ENCODE peak calls at places on chromosome 2, in seven cellular contexts. One of them, this sample, is unnamed.

GRCh38 chr2:15189236-15189635 is 371.9 kb downstream of the NBAS start:
- DNase-seq in fibroblast of the conjunctiva: no peak
- DNase-seq in KG1: no peak
- DNase-seq in posterior vena cava: no peak
- DNase-seq in left lobe of liver: no peak
- DNase-seq in naive B cell: no peak
- DNase-seq in iris pigment epithelial cell: no peak
- DNase-seq in this sample: no peak

GRCh38 chr2:61220768-61221167 is 58.8 kb downstream of the C2orf74 start:
- DNase-seq in fibroblast of the conjunctiva: no peak
- DNase-seq in KG1: no peak
- DNase-seq in posterior vena cava: no peak
- DNase-seq in left lobe of liver: no peak
- DNase-seq in naive B cell: no peak
- DNase-seq in iris pigment epithelial cell: peak
- DNase-seq in this sample: no peak

GRCh38 chr2:241804326-241805276 is 4.4 kb upstream of the NEU4 start:
- DNase-seq in fibroblast of the conjunctiva: no peak
- DNase-seq in KG1: no peak
- DNase-seq in posterior vena cava: peak
- DNase-seq in left lobe of liver: no peak
- DNase-seq in naive B cell: peak
- DNase-seq in iris pigment epithelial cell: peak
- DNase-seq in this sample: no peak

GRCh38 chr2:199975297-199975895 is 20.0 kb downstream of the MAIP1 start:
- DNase-seq in fibroblast of the conjunctiva: peak
- DNase-seq in KG1: no peak
- DNase-seq in posterior vena cava: no peak
- DNase-seq in left lobe of liver: no peak
- DNase-seq in naive B cell: no peak
- DNase-seq in iris pigment epithelial cell: no peak
- DNase-seq in this sample: no peak

GRCh38 chr2:240985881-240986786 is 12.3 kb upstream of the SNED1 start:
- DNase-seq in fibroblast of the conjunctiva: no peak
- DNase-seq in KG1: no peak
- DNase-seq in posterior vena cava: peak
- DNase-seq in left lobe of liver: peak
- DNase-seq in naive B cell: no peak
- DNase-seq in iris pigment epithelial cell: no peak
- DNase-seq in this sample: no peak

GRCh38 chr2:8119782-8120551 is 561.9 kb upstream of the ID2 start:
- DNase-seq in fibroblast of the conjunctiva: no peak
- DNase-seq in KG1: no peak
- DNase-seq in posterior vena cava: no peak
- DNase-seq in left lobe of liver: peak
- DNase-seq in naive B cell: no peak
- DNase-seq in iris pigment epithelial cell: peak
- DNase-seq in this sample: no peak

GRCh38 chr2:26574066-26574899 is 66.9 kb downstream of the CIB4 start:
- DNase-seq in fibroblast of the conjunctiva: no peak
- DNase-seq in KG1: no peak
- DNase-seq in posterior vena cava: peak
- DNase-seq in left lobe of liver: no peak
- DNase-seq in naive B cell: no peak
- DNase-seq in iris pigment epithelial cell: no peak
- DNase-seq in this sample: no peak

GRCh38 chr2:46101557-46102220 is 195.5 kb upstream of the EPAS1 start:
- DNase-seq in fibroblast of the conjunctiva: no peak
- DNase-seq in KG1: no peak
- DNase-seq in posterior vena cava: no peak
- DNase-seq in left lobe of liver: no peak
- DNase-seq in naive B cell: no peak
- DNase-seq in iris pigment epithelial cell: no peak
- DNase-seq in this sample: no peak

GRCh38 chr2:234335676-234336228 is 161.1 kb downstream of the ARL4C start:
- DNase-seq in fibroblast of the conjunctiva: peak
- DNase-seq in KG1: no peak
- DNase-seq in posterior vena cava: peak
- DNase-seq in left lobe of liver: peak
- DNase-seq in naive B cell: peak
- DNase-seq in iris pigment epithelial cell: peak
- DNase-seq in this sample: peak

GRCh38 chr2:20930928-20931327 is 108.0 kb upstream of the LDAH start:
- DNase-seq in fibroblast of the conjunctiva: no peak
- DNase-seq in KG1: no peak
- DNase-seq in posterior vena cava: no peak
- DNase-seq in left lobe of liver: no peak
- DNase-seq in naive B cell: no peak
- DNase-seq in iris pigment epithelial cell: peak
- DNase-seq in this sample: no peak

This sample was measured in COLO829.